ENCODE peak calls at places on chromosomes 7 and 10, in nine cellular contexts. One of them, this sample, is unnamed.

GRCh38 chr7:73879977-73880681 is 19.2 kb downstream of the TMEM270 start:
- DNase-seq in heart right ventricle: peak
- DNase-seq in CD8-positive, alpha-beta T cell: no peak
- DNase-seq in fibroblast of pulmonary artery: peak
- DNase-seq in heart left ventricle: peak
- DNase-seq in GM10248: no peak
- DNase-seq in psoas muscle: peak
- DNase-seq in endothelial cell: no peak
- DNase-seq in upper lobe of right lung: no peak
- DNase-seq in this sample: no peak

GRCh38 chr10:17599089-17599488 is 18.1 kb downstream of the HACD1 start:
- DNase-seq in heart right ventricle: no peak
- DNase-seq in heart left ventricle: no peak
- DNase-seq in endothelial cell: peak
- DNase-seq in fibroblast of pulmonary artery: peak
- DNase-seq in GM10248: no peak
- DNase-seq in CD8-positive, alpha-beta T cell: no peak
- DNase-seq in psoas muscle: no peak
- DNase-seq in upper lobe of right lung: no peak
- DNase-seq in this sample: no peak

GRCh38 chr7:158847451-158847866 is 8.9 kb upstream of the DYNC2I1 start:
- DNase-seq in psoas muscle: no peak
- DNase-seq in heart left ventricle: no peak
- DNase-seq in CD8-positive, alpha-beta T cell: no peak
- DNase-seq in heart right ventricle: no peak
- DNase-seq in endothelial cell: no peak
- DNase-seq in upper lobe of right lung: no peak
- DNase-seq in fibroblast of pulmonary artery: peak
- DNase-seq in GM10248: no peak
- DNase-seq in this sample: no peak

GRCh38 chr7:20440472-20441105 is 109.9 kb downstream of the ITGB8 start:
- DNase-seq in fibroblast of pulmonary artery: peak
- DNase-seq in endothelial cell: peak
- DNase-seq in psoas muscle: no peak
- DNase-seq in heart right ventricle: peak
- DNase-seq in upper lobe of right lung: no peak
- DNase-seq in heart left ventricle: no peak
- DNase-seq in CD8-positive, alpha-beta T cell: no peak
- DNase-seq in GM10248: peak
- DNase-seq in this sample: no peak

GRCh38 chr10:129936923-129937300 is 27.2 kb downstream of the EBF3 start:
- DNase-seq in fibroblast of pulmonary artery: no peak
- DNase-seq in heart right ventricle: no peak
- DNase-seq in psoas muscle: no peak
- DNase-seq in endothelial cell: no peak
- DNase-seq in GM10248: no peak
- DNase-seq in upper lobe of right lung: no peak
- DNase-seq in CD8-positive, alpha-beta T cell: no peak
- DNase-seq in heart left ventricle: peak
- DNase-seq in this sample: no peak

GRCh38 chr7:35849158-35849831 is 48.4 kb downstream of the SEPTIN7 start:
- DNase-seq in endothelial cell: no peak
- DNase-seq in heart right ventricle: no peak
- DNase-seq in CD8-positive, alpha-beta T cell: no peak
- DNase-seq in psoas muscle: no peak
- DNase-seq in GM10248: no peak
- DNase-seq in upper lobe of right lung: no peak
- DNase-seq in heart left ventricle: no peak
- DNase-seq in fibroblast of pulmonary artery: peak
- DNase-seq in this sample: no peak

GRCh38 chr10:48234807-48235206 is 39.7 kb downstream of the FRMPD2 start:
- DNase-seq in endothelial cell: no peak
- DNase-seq in CD8-positive, alpha-beta T cell: no peak
- DNase-seq in heart left ventricle: no peak
- DNase-seq in upper lobe of right lung: no peak
- DNase-seq in heart right ventricle: no peak
- DNase-seq in fibroblast of pulmonary artery: no peak
- DNase-seq in psoas muscle: no peak
- DNase-seq in GM10248: no peak
- DNase-seq in this sample: no peak

GRCh38 chr10:124996127-124996853 is 54.4 kb downstream of the ZRANB1 start:
- DNase-seq in endothelial cell: no peak
- DNase-seq in CD8-positive, alpha-beta T cell: no peak
- DNase-seq in upper lobe of right lung: no peak
- DNase-seq in heart left ventricle: no peak
- DNase-seq in fibroblast of pulmonary artery: no peak
- DNase-seq in GM10248: peak
- DNase-seq in heart right ventricle: no peak
- DNase-seq in psoas muscle: no peak
- DNase-seq in this sample: peak

GRCh38 chr10:122362621-122363020 is 11.9 kb upstream of the PLEKHA1 start:
- DNase-seq in GM10248: no peak
- DNase-seq in fibroblast of pulmonary artery: no peak
- DNase-seq in CD8-positive, alpha-beta T cell: no peak
- DNase-seq in upper lobe of right lung: no peak
- DNase-seq in psoas muscle: no peak
- DNase-seq in heart right ventricle: no peak
- DNase-seq in endothelial cell: no peak
- DNase-seq in heart left ventricle: no peak
- DNase-seq in this sample: no peak

DNA sequence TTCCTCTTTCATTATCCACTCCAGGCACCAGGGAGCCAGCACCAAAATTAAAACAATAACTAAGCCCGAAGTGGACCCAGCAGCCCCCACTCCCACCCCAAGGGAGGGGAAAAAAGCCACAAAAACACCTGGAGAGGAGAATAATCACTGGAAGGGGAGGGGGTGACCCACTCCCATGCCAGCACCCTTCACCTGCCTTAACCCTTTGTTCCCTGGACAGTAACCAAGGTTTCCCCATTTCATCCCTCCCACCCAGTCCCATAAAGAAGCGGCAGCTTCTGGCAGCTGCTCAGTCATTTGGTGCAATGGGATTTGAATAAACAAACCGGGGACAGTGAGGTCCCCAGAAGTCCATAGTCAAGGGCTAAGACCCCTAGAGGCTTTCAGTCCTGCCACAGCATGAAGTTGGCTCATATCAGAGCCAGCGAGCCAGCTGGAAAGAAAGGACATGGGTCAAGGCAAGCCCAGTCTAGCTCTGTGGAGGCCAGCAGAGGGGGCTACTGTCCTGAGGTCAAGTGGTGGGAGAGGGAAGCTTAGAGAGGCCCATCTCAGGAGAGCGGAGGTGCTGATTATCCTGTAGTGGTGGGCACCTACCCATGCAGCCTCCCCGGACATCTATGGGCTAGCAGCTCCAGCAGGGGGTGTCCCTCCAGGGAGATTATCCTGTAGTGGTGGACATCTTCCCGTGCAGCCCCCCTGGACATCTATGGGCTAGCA is 58.8 kb upstream of the LBX1 start:
- DNase-seq in psoas muscle: no peak
- DNase-seq in CD8-positive, alpha-beta T cell: no peak
- DNase-seq in heart left ventricle: no peak
- DNase-seq in upper lobe of right lung: no peak
- DNase-seq in endothelial cell: peak
- DNase-seq in heart right ventricle: no peak
- DNase-seq in GM10248: no peak
- DNase-seq in fibroblast of pulmonary artery: peak
- DNase-seq in this sample: no peak
- TF ChIP-seq CTCF in psoas muscle: peak
- TF ChIP-seq CTCF in CD8-positive, alpha-beta T cell: no peak
- TF ChIP-seq CTCF in heart left ventricle: no peak
- TF ChIP-seq CTCF in upper lobe of right lung: no peak
- TF ChIP-seq CTCF in endothelial cell: no peak
- TF ChIP-seq CTCF in heart right ventricle: peak
- TF ChIP-seq CTCF in GM10248: peak
- TF ChIP-seq CTCF in fibroblast of pulmonary artery: peak
- TF ChIP-seq CTCF in this sample: peak

GRCh38 chr7:135359633-135360032 is 126.0 kb downstream of the STRA8 start:
- DNase-seq in GM10248: no peak
- DNase-seq in heart left ventricle: peak
- DNase-seq in psoas muscle: no peak
- DNase-seq in fibroblast of pulmonary artery: no peak
- DNase-seq in endothelial cell: no peak
- DNase-seq in heart right ventricle: no peak
- DNase-seq in CD8-positive, alpha-beta T cell: no peak
- DNase-seq in upper lobe of right lung: no peak
- DNase-seq in this sample: no peak

GRCh38 chr7:135367114-135367513 is 133.5 kb downstream of the STRA8 start:
- DNase-seq in endothelial cell: no peak
- DNase-seq in GM10248: no peak
- DNase-seq in CD8-positive, alpha-beta T cell: no peak
- DNase-seq in psoas muscle: no peak
- DNase-seq in upper lobe of right lung: no peak
- DNase-seq in fibroblast of pulmonary artery: no peak
- DNase-seq in heart right ventricle: no peak
- DNase-seq in heart left ventricle: no peak
- DNase-seq in this sample: no peak

GRCh38 chr7:135368416-135369186 is 135.0 kb downstream of the STRA8 start:
- DNase-seq in heart left ventricle: no peak
- DNase-seq in endothelial cell: no peak
- DNase-seq in upper lobe of right lung: no peak
- DNase-seq in CD8-positive, alpha-beta T cell: no peak
- DNase-seq in fibroblast of pulmonary artery: no peak
- DNase-seq in GM10248: no peak
- DNase-seq in psoas muscle: no peak
- DNase-seq in heart right ventricle: no peak
- DNase-seq in this sample: no peak

GRCh38 chr7:135361788-135362187 is 128.2 kb downstream of the STRA8 start:
- DNase-seq in psoas muscle: no peak
- DNase-seq in CD8-positive, alpha-beta T cell: no peak
- DNase-seq in heart right ventricle: no peak
- DNase-seq in fibroblast of pulmonary artery: no peak
- DNase-seq in upper lobe of right lung: no peak
- DNase-seq in GM10248: no peak
- DNase-seq in endothelial cell: no peak
- DNase-seq in heart left ventricle: no peak
- DNase-seq in this sample: no peak

GRCh38 chr7:135362871-135363270 is 129.2 kb downstream of the STRA8 start:
- DNase-seq in GM10248: no peak
- DNase-seq in fibroblast of pulmonary artery: no peak
- DNase-seq in upper lobe of right lung: no peak
- DNase-seq in endothelial cell: no peak
- DNase-seq in heart right ventricle: no peak
- DNase-seq in heart left ventricle: no peak
- DNase-seq in psoas muscle: no peak
- DNase-seq in CD8-positive, alpha-beta T cell: no peak
- DNase-seq in this sample: no peak
- TF ChIP-seq CTCF in GM10248: no peak
- TF ChIP-seq CTCF in fibroblast of pulmonary artery: peak
- TF ChIP-seq CTCF in upper lobe of right lung: no peak
- TF ChIP-seq CTCF in endothelial cell: peak
- TF ChIP-seq CTCF in heart right ventricle: no peak
- TF ChIP-seq CTCF in heart left ventricle: no peak
- TF ChIP-seq CTCF in psoas muscle: no peak
- TF ChIP-seq CTCF in CD8-positive, alpha-beta T cell: no peak
- TF ChIP-seq CTCF in this sample: no peak

DNA sequence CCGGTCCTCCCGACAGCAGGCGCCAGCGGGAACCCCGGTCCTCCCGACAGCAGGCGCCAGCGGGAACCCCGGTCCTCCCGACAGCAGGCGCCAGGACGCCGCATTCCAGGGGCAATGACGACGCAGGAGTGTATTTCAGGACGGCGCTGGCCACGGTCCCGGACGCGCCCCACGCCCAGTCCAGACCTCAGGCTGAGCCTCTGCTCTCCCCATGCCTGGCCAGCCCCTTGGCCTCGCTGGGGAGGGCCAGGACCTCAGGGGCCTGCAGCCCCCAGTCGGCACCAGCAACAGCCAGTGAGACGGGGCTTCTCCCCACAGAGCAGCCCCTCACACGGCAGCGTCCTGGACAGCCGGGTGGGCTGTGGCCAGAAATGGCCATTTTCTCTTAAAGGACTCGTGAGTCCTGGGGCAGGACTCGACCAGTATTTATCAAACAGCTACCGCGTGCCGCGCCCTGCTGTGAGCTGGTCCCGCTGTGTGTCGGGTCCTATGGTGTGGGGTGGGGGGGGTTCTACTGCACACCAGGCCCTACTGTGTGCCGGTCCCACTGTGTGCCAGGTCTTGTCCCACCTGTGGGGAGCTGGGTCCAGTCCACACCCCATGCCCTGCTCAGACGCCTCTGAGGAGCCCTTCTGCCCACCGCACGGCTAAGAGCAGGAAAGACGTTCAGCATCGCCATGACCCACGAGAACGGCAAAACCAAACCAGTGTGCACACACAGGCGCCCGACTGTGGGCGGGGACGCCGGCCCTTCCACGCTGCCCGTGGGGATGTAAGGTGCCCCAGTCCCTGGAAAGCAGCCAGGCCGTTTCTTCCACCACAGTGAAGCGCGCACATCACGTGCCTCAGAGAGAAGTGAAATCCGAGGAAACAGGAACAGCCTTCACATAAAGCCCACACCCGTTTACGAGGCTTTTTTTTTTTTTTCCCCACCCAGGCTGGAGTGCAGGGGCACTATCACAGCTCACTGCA is 33.3 kb downstream of the GET4 start:
- DNase-seq in endothelial cell: no peak
- DNase-seq in GM10248: no peak
- DNase-seq in heart left ventricle: peak
- DNase-seq in CD8-positive, alpha-beta T cell: peak
- DNase-seq in heart right ventricle: peak
- DNase-seq in fibroblast of pulmonary artery: peak
- DNase-seq in upper lobe of right lung: peak
- DNase-seq in psoas muscle: peak
- DNase-seq in this sample: no peak
- TF ChIP-seq CTCF in endothelial cell: no peak
- TF ChIP-seq CTCF in GM10248: no peak
- TF ChIP-seq CTCF in heart left ventricle: no peak
- TF ChIP-seq CTCF in CD8-positive, alpha-beta T cell: no peak
- TF ChIP-seq CTCF in heart right ventricle: no peak
- TF ChIP-seq CTCF in fibroblast of pulmonary artery: no peak
- TF ChIP-seq CTCF in upper lobe of right lung: no peak
- TF ChIP-seq CTCF in psoas muscle: no peak
- TF ChIP-seq CTCF in this sample: no peak

GRCh38 chr10:110312206-110312605 is 7.5 kb upstream of the SMNDC1 start:
- DNase-seq in heart right ventricle: no peak
- DNase-seq in endothelial cell: no peak
- DNase-seq in upper lobe of right lung: no peak
- DNase-seq in GM10248: no peak
- DNase-seq in heart left ventricle: no peak
- DNase-seq in CD8-positive, alpha-beta T cell: no peak
- DNase-seq in psoas muscle: no peak
- DNase-seq in fibroblast of pulmonary artery: no peak
- DNase-seq in this sample: no peak

GRCh38 chr10:110317866-110318850 is 13.4 kb upstream of the SMNDC1 start:
- DNase-seq in fibroblast of pulmonary artery: no peak
- DNase-seq in GM10248: peak
- DNase-seq in heart right ventricle: no peak
- DNase-seq in CD8-positive, alpha-beta T cell: no peak
- DNase-seq in psoas muscle: no peak
- DNase-seq in upper lobe of right lung: no peak
- DNase-seq in heart left ventricle: no peak
- DNase-seq in endothelial cell: no peak
- DNase-seq in this sample: no peak

GRCh38 chr10:110310741-110311140 is 6.0 kb upstream of the SMNDC1 start:
- DNase-seq in GM10248: no peak
- DNase-seq in psoas muscle: no peak
- DNase-seq in CD8-positive, alpha-beta T cell: no peak
- DNase-seq in fibroblast of pulmonary artery: peak
- DNase-seq in heart left ventricle: no peak
- DNase-seq in upper lobe of right lung: no peak
- DNase-seq in heart right ventricle: no peak
- DNase-seq in endothelial cell: no peak
- DNase-seq in this sample: no peak

GRCh38 chr10:110311357-110311949 is 6.7 kb upstream of the SMNDC1 start:
- DNase-seq in heart left ventricle: no peak
- DNase-seq in CD8-positive, alpha-beta T cell: peak
- DNase-seq in upper lobe of right lung: no peak
- DNase-seq in GM10248: peak
- DNase-seq in endothelial cell: peak
- DNase-seq in heart right ventricle: peak
- DNase-seq in psoas muscle: no peak
- DNase-seq in fibroblast of pulmonary artery: peak
- DNase-seq in this sample: peak

GRCh38 chr10:110313674-110314073 is 9.0 kb upstream of the SMNDC1 start:
- DNase-seq in psoas muscle: no peak
- DNase-seq in heart left ventricle: no peak
- DNase-seq in heart right ventricle: no peak
- DNase-seq in GM10248: no peak
- DNase-seq in upper lobe of right lung: no peak
- DNase-seq in endothelial cell: no peak
- DNase-seq in CD8-positive, alpha-beta T cell: no peak
- DNase-seq in fibroblast of pulmonary artery: no peak
- DNase-seq in this sample: no peak
- TF ChIP-seq CTCF in psoas muscle: no peak
- TF ChIP-seq CTCF in heart left ventricle: no peak
- TF ChIP-seq CTCF in heart right ventricle: no peak
- TF ChIP-seq CTCF in GM10248: no peak
- TF ChIP-seq CTCF in upper lobe of right lung: no peak
- TF ChIP-seq CTCF in endothelial cell: no peak
- TF ChIP-seq CTCF in CD8-positive, alpha-beta T cell: no peak
- TF ChIP-seq CTCF in fibroblast of pulmonary artery: no peak
- TF ChIP-seq CTCF in this sample: no peak

This sample was measured in progenitor cell of endocrine pancreas.